ENCODE peak calls at places on chromosomes 1 and 21, in four cellular contexts. M is WTC11, C is GM12878, I is HepG2. E is an unnamed sample.

GRCh38 chr1:53529555-53529954 is 70.4 kb downstream of the DMRTB1 start:
- DNase-seq in I (no peak), C (no peak), M (no peak), E (no peak)

GRCh38 chr1:182707116-182707515 is 22.7 kb upstream of the RGS8 start:
- DNase-seq in I (no peak), M (no peak), C (no peak), E (no peak)

GRCh38 chr1:198763298-198763714 is 124.5 kb downstream of the PTPRC start:
- DNase-seq in C (no peak), M (no peak), I (no peak), E (no peak)

GRCh38 chr1:117416546-117417117 is 49.4 kb downstream of the MAN1A2 start:
- DNase-seq in C (no peak), I (no peak), M (no peak), E (no peak)

GRCh38 chr1:92859400-92860039 is 27.7 kb downstream of the RPL5 start:
- DNase-seq in M (no peak), I (no peak), C (no peak), E (no peak)

GRCh38 chr1:185654199-185654951 is 79.8 kb upstream of the HMCN1 start:
- DNase-seq in M (no peak), I (peak; percentile 49), C (no peak), E (no peak)

GRCh38 chr1:225642177-225642576 is 10.7 kb downstream of the ENAH start:
- DNase-seq in I (peak; percentile 28), C (no peak), M (no peak), E (no peak)

GRCh38 chr1:8061673-8062386 is 35.7 kb upstream of the ERRFI1 start:
- DNase-seq in I (no peak), C (no peak), M (no peak), E (no peak)

GRCh38 chr1:115255154-115255553 is 82.9 kb downstream of the NGF start:
- DNase-seq in I (no peak), M (no peak), C (no peak), E (no peak)

GRCh38 chr1:27007909-27008582 is 4.6 kb downstream of the TENT5B start:
- DNase-seq in M (peak; percentile 64), C (no peak), I (no peak), E (no peak)

GRCh38 chr1:215637041-215637573 is 70.0 kb downstream of the KCTD3 start:
- DNase-seq in M (no peak), I (peak; percentile 41), C (no peak), E (no peak)

GRCh38 chr21:42214081-42214750 is 4.7 kb upstream of the ABCG1 start:
- DNase-seq in C (no peak), M (no peak), I (no peak), E (no peak)

GRCh38 chr1:30758785-30759380 is 1.3 kb upstream of the LAPTM5 start:
- DNase-seq in I (no peak), C (peak; percentile 85), M (no peak), E (peak; percentile 91)

GRCh38 chr21:27648560-27648959 is 681.7 kb upstream of the ADAMTS5 start:
- DNase-seq in C (no peak), I (no peak), M (no peak), E (no peak)

GRCh38 chr1:247173431-247173830 is 1.6 kb upstream of the ZNF124 start:
- DNase-seq in C (no peak), I (no peak), M (no peak), E (no peak)

GRCh38 chr1:42482635-42483153 is 19.6 kb downstream of the CCDC30 start:
- DNase-seq in I (no peak), M (no peak), C (no peak), E (no peak)

GRCh38 chr1:44694863-44695478 is 20.5 kb downstream of the ARMH1 start:
- DNase-seq in I (peak; percentile 50), C (peak; percentile 82), M (no peak), E (no peak)

GRCh38 chr1:8424539-8425116 is 106.7 kb downstream of the SLC45A1 start:
- DNase-seq in I (no peak), M (peak; percentile 38), C (no peak), E (no peak)

GRCh38 chr1:5286244-5286643 is 631.8 kb downstream of the AJAP1 start:
- DNase-seq in I (no peak), M (no peak), C (no peak), E (no peak)

GRCh38 chr1:180988221-180988826 is 34.3 kb downstream of the STX6 start:
- DNase-seq in M (no peak), I (peak; percentile 47), C (no peak), E (peak; percentile 23)

GRCh38 chr21:44510109-44510507 is 29.9 kb downstream of the KRTAP10-1 start:
- DNase-seq in C (no peak), I (no peak), M (no peak), E (no peak)

GRCh38 chr1:44654621-44655187 is 19.6 kb downstream of the TMEM53 start:
- DNase-seq in I (no peak), M (no peak), C (no peak), E (no peak)

GRCh38 chr1:182084487-182085316 is 23.2 kb upstream of the ZNF648 start:
- DNase-seq in C (no peak), I (peak; percentile 78), M (peak; percentile 95), E (peak; percentile 88)

GRCh38 chr21:27321791-27322190 is 354.9 kb upstream of the ADAMTS5 start:
- DNase-seq in M (no peak), C (no peak), I (no peak), E (no peak)

GRCh38 chr1:225519166-225519863 is 91.5 kb upstream of the LBR start:
- DNase-seq in I (no peak), C (no peak), M (peak; percentile 74), E (no peak)

GRCh38 chr1:230797376-230798186 is 50.4 kb downstream of the CAPN9 start:
- DNase-seq in M (peak; percentile 62), I (peak; percentile 62), C (no peak), E (peak; percentile 48)

GRCh38 chr1:110190282-110190929 is 19.7 kb upstream of the KCNC4 start:
- DNase-seq in M (no peak), I (no peak), C (no peak), E (no peak)

GRCh38 chr1:235054466-235054865 is 74.2 kb downstream of the TOMM20 start:
- DNase-seq in M (no peak), C (no peak), I (no peak), E (no peak)

GRCh38 chr1:191577213-191577612 is 581.0 kb upstream of the RGS18 start:
- DNase-seq in I (no peak), M (no peak), C (no peak), E (no peak)

GRCh38 chr21:43195131-43196021 is 26.6 kb downstream of the CRYAA start:
- DNase-seq in M (peak; percentile 11), C (no peak), I (no peak), E (no peak)

GRCh38 chr1:85884372-85885035 is 176.3 kb upstream of the ZNHIT6 start:
- DNase-seq in I (peak; percentile 14), M (no peak), C (no peak), E (peak; percentile 0)

GRCh38 chr1:19133360-19133759 is 76.7 kb downstream of the UBR4 start:
- DNase-seq in I (no peak), C (no peak), M (no peak), E (no peak)

GRCh38 chr1:19081218-19081893 is 124.9 kb upstream of the IFFO2 start:
- DNase-seq in C (no peak), M (no peak), I (no peak), E (peak; percentile 82)

GRCh38 chr1:61450454-61451213 is 274.3 kb downstream of the TM2D1 start:
- DNase-seq in I (peak; percentile 65), M (no peak), C (no peak), E (no peak)

GRCh38 chr1:91608876-91609275 is 108.2 kb downstream of the CDC7 start:
- DNase-seq in I (no peak), C (no peak), M (no peak), E (no peak)

GRCh38 chr1:216064643-216065042 is 358.6 kb downstream of the USH2A start:
- DNase-seq in I (no peak), M (no peak), C (no peak), E (no peak)

GRCh38 chr1:160285506-160285905 is 573 bp upstream of the PEX19 start:
- DNase-seq in I (no peak), M (no peak), C (no peak), E (no peak)

GRCh38 chr1:15156807-15157380 is 3.3 kb downstream of the TMEM51 start:
- DNase-seq in I (no peak), M (no peak), C (no peak), E (no peak)
- TF ChIP-seq ETV6 in I (no peak), M (no peak), C (no peak), E (no peak)

DNA sequence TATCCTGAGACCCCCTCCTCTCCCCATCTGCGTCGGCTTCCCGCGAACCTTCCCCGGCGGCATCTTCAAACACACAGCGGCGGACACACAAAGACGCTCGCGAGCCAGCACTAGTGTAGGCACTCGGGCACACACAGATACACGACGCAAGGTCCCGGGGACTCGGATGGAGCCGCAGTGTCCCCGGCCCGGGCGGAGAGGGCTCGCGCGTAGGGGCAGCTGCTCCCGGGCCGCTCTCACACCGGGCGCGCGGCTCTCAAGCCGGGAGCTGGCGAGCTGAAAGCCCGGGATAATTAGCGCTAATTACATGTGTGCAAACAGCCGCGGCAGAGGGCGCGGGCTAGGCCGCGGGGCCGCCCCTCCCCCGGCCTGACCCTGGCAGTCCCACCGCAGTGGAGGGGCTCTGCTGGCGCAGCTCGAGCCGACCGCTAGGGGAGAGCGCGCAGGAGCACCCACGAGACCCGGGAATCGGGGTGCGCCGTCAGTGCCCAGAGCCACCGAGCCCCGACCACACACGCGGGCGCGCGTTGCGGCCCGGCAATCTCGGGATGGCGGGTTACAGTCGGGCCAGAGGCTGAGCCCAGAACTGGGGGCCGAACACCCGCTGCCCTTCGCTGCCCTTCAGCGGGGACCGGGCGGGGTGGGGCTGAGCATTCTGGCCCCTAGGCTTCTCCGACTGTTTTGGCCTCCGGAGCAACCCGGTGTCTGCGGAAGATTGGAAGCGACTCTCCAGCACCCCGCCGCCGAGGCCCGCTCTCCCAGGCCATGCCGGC is 271.6 kb downstream of the FOXD2 start:
- DNase-seq in C (no peak), I (no peak), M (peak; percentile 67), E (no peak)
- TF ChIP-seq ETV6 in C (no peak), I (no peak), M (no peak), E (no peak)

DNA sequence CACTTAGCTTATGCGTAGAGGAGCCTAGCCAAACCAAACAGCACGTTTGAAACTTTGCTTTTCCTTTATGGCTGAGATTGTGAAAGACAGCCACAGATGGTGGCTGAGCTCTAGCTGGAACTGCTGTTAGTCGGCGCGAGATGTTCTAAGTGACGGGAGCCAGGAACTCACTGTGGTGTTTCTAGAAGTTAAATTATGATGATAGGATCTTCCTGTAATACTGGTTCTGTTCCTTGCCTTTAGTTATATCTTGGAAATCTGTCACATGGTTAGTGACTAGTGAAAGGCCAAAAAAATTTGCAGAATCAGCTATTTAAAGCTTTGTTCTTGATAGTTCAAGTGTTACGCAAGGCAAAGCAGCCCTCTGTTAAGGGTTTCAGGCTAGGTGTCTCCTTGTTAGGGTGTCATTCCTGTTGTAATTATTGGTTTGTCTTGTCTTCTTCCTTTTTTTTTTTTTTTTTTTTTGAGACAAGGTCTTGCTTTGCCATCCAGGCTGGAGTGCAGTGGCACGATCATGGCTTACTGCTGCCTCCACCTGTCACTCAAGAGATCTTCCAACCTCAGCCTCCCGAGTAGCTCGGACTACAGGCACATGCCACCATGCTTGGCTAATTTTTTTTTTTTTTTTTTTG is 22.6 kb downstream of the AK4 start:
- DNase-seq in M (no peak), I (no peak), C (no peak), E (no peak)
- TF ChIP-seq ETV6 in M (no peak), I (no peak), C (no peak), E (no peak)

GRCh38 chr1:228810855-228811654 is 75.8 kb downstream of the RHOU start:
- DNase-seq in C (no peak), I (no peak), M (no peak), E (no peak)
- TF ChIP-seq ETV6 in C (no peak), I (no peak), M (no peak), E (no peak)

GRCh38 chr1:203287109-203287893 is 18.0 kb upstream of the BTG2 start:
- DNase-seq in I (no peak), C (peak; percentile 98), M (no peak), E (peak; percentile 87)
- TF ChIP-seq ETV6 in I (no peak), C (no peak), M (no peak), E (no peak)

GRCh38 chr1:163048970-163049680 is 20.0 kb upstream of the RGS4 start:
- DNase-seq in M (no peak), C (no peak), I (no peak), E (no peak)
- TF ChIP-seq ETV6 in M (no peak), C (no peak), I (no peak), E (no peak)